ENCODE peak calls at places on chromosomes 1 and 21, in five cellular contexts. One of them, this sample, is unnamed.

GRCh38 chr1:28470146-28470545 is 35.7 kb upstream of the RCC1 start:
- DNase-seq in OCI-LY7: no peak
- DNase-seq in pancreas: no peak
- DNase-seq in CD8-positive, alpha-beta T cell: no peak
- DNase-seq in uterus: no peak
- DNase-seq in this sample: no peak

GRCh38 chr1:21933397-21934248 is 3.5 kb downstream of the HSPG2 start:
- DNase-seq in OCI-LY7: no peak
- DNase-seq in pancreas: no peak
- DNase-seq in CD8-positive, alpha-beta T cell: no peak
- DNase-seq in uterus: peak; percentile 87
- DNase-seq in this sample: no peak

GRCh38 chr1:231949277-231950122 is 322.9 kb downstream of the DISC1 start:
- DNase-seq in OCI-LY7: no peak
- DNase-seq in pancreas: no peak
- DNase-seq in CD8-positive, alpha-beta T cell: no peak
- DNase-seq in uterus: no peak
- DNase-seq in this sample: no peak

GRCh38 chr1:43531906-43532584 is 1.4 kb downstream of the PTPRF start:
- DNase-seq in OCI-LY7: no peak
- DNase-seq in pancreas: no peak
- DNase-seq in CD8-positive, alpha-beta T cell: no peak
- DNase-seq in uterus: no peak
- DNase-seq in this sample: no peak

GRCh38 chr1:230498704-230499103 is 72.6 kb upstream of the PGBD5 start:
- DNase-seq in OCI-LY7: no peak
- DNase-seq in pancreas: peak; percentile 47
- DNase-seq in CD8-positive, alpha-beta T cell: no peak
- DNase-seq in uterus: no peak
- DNase-seq in this sample: no peak

GRCh38 chr1:17798011-17798410 is 42.9 kb downstream of the ACTL8 start:
- DNase-seq in OCI-LY7: no peak
- DNase-seq in pancreas: no peak
- DNase-seq in CD8-positive, alpha-beta T cell: no peak
- DNase-seq in uterus: no peak
- DNase-seq in this sample: no peak

GRCh38 chr1:42952353-42953001 is 6.2 kb downstream of the SLC2A1 start:
- DNase-seq in OCI-LY7: peak; percentile 92
- DNase-seq in pancreas: no peak
- DNase-seq in CD8-positive, alpha-beta T cell: peak; percentile 48
- DNase-seq in uterus: no peak
- DNase-seq in this sample: no peak

GRCh38 chr1:29282924-29283803 is 46.8 kb downstream of the PTPRU start:
- DNase-seq in OCI-LY7: peak; percentile 79
- DNase-seq in pancreas: no peak
- DNase-seq in CD8-positive, alpha-beta T cell: no peak
- DNase-seq in uterus: no peak
- DNase-seq in this sample: no peak

GRCh38 chr1:248817065-248817464 is 8.7 kb downstream of the SH3BP5L start:
- DNase-seq in OCI-LY7: no peak
- DNase-seq in pancreas: no peak
- DNase-seq in CD8-positive, alpha-beta T cell: no peak
- DNase-seq in uterus: no peak
- DNase-seq in this sample: no peak

GRCh38 chr21:17491716-17492414 is 21.0 kb upstream of the CXADR start:
- DNase-seq in OCI-LY7: no peak
- DNase-seq in pancreas: no peak
- DNase-seq in CD8-positive, alpha-beta T cell: no peak
- DNase-seq in uterus: peak; percentile 67
- DNase-seq in this sample: peak; percentile 100

GRCh38 chr1:47696911-47697441 is 259.1 kb downstream of the FOXD2 start:
- DNase-seq in OCI-LY7: no peak
- DNase-seq in pancreas: no peak
- DNase-seq in CD8-positive, alpha-beta T cell: no peak
- DNase-seq in uterus: no peak
- DNase-seq in this sample: no peak

GRCh38 chr1:228083871-228084278 is 1.4 kb downstream of the ARF1 start:
- DNase-seq in OCI-LY7: no peak
- DNase-seq in pancreas: no peak
- DNase-seq in CD8-positive, alpha-beta T cell: no peak
- DNase-seq in uterus: no peak
- DNase-seq in this sample: no peak

GRCh38 chr1:160376525-160377131 is 9.8 kb downstream of the NHLH1 start:
- DNase-seq in OCI-LY7: peak; percentile 81
- DNase-seq in pancreas: no peak
- DNase-seq in CD8-positive, alpha-beta T cell: no peak
- DNase-seq in uterus: peak; percentile 28
- DNase-seq in this sample: peak; percentile 45

GRCh38 chr1:234926574-234927311 is 201.9 kb downstream of the TOMM20 start:
- DNase-seq in OCI-LY7: peak; percentile 64
- DNase-seq in pancreas: no peak
- DNase-seq in CD8-positive, alpha-beta T cell: no peak
- DNase-seq in uterus: no peak
- DNase-seq in this sample: no peak

GRCh38 chr1:186681136-186681535 is 913 bp upstream of the PTGS2 start:
- DNase-seq in OCI-LY7: no peak
- DNase-seq in pancreas: no peak
- DNase-seq in CD8-positive, alpha-beta T cell: no peak
- DNase-seq in uterus: no peak
- DNase-seq in this sample: no peak

GRCh38 chr1:163876546-163876945 is 554.8 kb downstream of the NUF2 start:
- DNase-seq in OCI-LY7: no peak
- DNase-seq in pancreas: no peak
- DNase-seq in CD8-positive, alpha-beta T cell: no peak
- DNase-seq in uterus: no peak
- DNase-seq in this sample: no peak

GRCh38 chr1:233121947-233122559 is 171.6 kb downstream of the NTPCR start:
- DNase-seq in OCI-LY7: no peak
- DNase-seq in pancreas: no peak
- DNase-seq in CD8-positive, alpha-beta T cell: no peak
- DNase-seq in uterus: no peak
- DNase-seq in this sample: no peak

GRCh38 chr1:62325696-62326095 is 6.5 kb upstream of the KANK4 start:
- DNase-seq in OCI-LY7: no peak
- DNase-seq in pancreas: no peak
- DNase-seq in CD8-positive, alpha-beta T cell: no peak
- DNase-seq in uterus: no peak
- DNase-seq in this sample: peak; percentile 76

GRCh38 chr21:34204481-34205439 is 131.4 kb downstream of the MRPS6 start:
- DNase-seq in OCI-LY7: no peak
- DNase-seq in pancreas: no peak
- DNase-seq in CD8-positive, alpha-beta T cell: no peak
- DNase-seq in uterus: no peak
- DNase-seq in this sample: peak; percentile 28

GRCh38 chr1:53575948-53576305 is 116.7 kb downstream of the DMRTB1 start:
- DNase-seq in OCI-LY7: no peak
- DNase-seq in pancreas: no peak
- DNase-seq in CD8-positive, alpha-beta T cell: no peak
- DNase-seq in uterus: no peak
- DNase-seq in this sample: no peak

GRCh38 chr1:110879758-110880606 is 7.0 kb downstream of the CD53 start:
- DNase-seq in OCI-LY7: peak; percentile 29
- DNase-seq in pancreas: no peak
- DNase-seq in CD8-positive, alpha-beta T cell: peak; percentile 68
- DNase-seq in uterus: no peak
- DNase-seq in this sample: no peak

GRCh38 chr1:90335566-90335965 is 340.7 kb downstream of the ZNF326 start:
- DNase-seq in OCI-LY7: no peak
- DNase-seq in pancreas: no peak
- DNase-seq in CD8-positive, alpha-beta T cell: no peak
- DNase-seq in uterus: no peak
- DNase-seq in this sample: peak; percentile 23

GRCh38 chr1:180571832-180572636 is 13.3 kb downstream of the OVAAL start:
- DNase-seq in OCI-LY7: no peak
- DNase-seq in pancreas: no peak
- DNase-seq in CD8-positive, alpha-beta T cell: no peak
- DNase-seq in uterus: no peak
- DNase-seq in this sample: no peak

GRCh38 chr1:39332291-39332690 is 127.8 kb downstream of the MACF1 start:
- DNase-seq in OCI-LY7: no peak
- DNase-seq in pancreas: no peak
- DNase-seq in CD8-positive, alpha-beta T cell: no peak
- DNase-seq in uterus: no peak
- DNase-seq in this sample: no peak

GRCh38 chr21:41483973-41484372 is 24.0 kb downstream of the TMPRSS2 start:
- DNase-seq in OCI-LY7: no peak
- DNase-seq in pancreas: no peak
- DNase-seq in CD8-positive, alpha-beta T cell: no peak
- DNase-seq in uterus: no peak
- DNase-seq in this sample: no peak

GRCh38 chr1:1630965-1631792 is 794 bp upstream of the MMP23B start:
- DNase-seq in OCI-LY7: no peak
- DNase-seq in pancreas: peak; percentile 80
- DNase-seq in CD8-positive, alpha-beta T cell: peak; percentile 55
- DNase-seq in uterus: no peak
- DNase-seq in this sample: no peak

GRCh38 chr1:63321788-63322247 is 549 bp upstream of the FOXD3 start:
- DNase-seq in OCI-LY7: no peak
- DNase-seq in pancreas: no peak
- DNase-seq in CD8-positive, alpha-beta T cell: no peak
- DNase-seq in uterus: no peak
- DNase-seq in this sample: no peak

GRCh38 chr1:218498061-218498938 is 153.2 kb downstream of the TGFB2 start:
- DNase-seq in OCI-LY7: no peak
- DNase-seq in pancreas: no peak
- DNase-seq in CD8-positive, alpha-beta T cell: no peak
- DNase-seq in uterus: no peak
- DNase-seq in this sample: no peak

GRCh38 chr1:91513160-91513559 is 12.5 kb downstream of the CDC7 start:
- DNase-seq in OCI-LY7: no peak
- DNase-seq in pancreas: no peak
- DNase-seq in CD8-positive, alpha-beta T cell: no peak
- DNase-seq in uterus: no peak
- DNase-seq in this sample: no peak

DNA sequence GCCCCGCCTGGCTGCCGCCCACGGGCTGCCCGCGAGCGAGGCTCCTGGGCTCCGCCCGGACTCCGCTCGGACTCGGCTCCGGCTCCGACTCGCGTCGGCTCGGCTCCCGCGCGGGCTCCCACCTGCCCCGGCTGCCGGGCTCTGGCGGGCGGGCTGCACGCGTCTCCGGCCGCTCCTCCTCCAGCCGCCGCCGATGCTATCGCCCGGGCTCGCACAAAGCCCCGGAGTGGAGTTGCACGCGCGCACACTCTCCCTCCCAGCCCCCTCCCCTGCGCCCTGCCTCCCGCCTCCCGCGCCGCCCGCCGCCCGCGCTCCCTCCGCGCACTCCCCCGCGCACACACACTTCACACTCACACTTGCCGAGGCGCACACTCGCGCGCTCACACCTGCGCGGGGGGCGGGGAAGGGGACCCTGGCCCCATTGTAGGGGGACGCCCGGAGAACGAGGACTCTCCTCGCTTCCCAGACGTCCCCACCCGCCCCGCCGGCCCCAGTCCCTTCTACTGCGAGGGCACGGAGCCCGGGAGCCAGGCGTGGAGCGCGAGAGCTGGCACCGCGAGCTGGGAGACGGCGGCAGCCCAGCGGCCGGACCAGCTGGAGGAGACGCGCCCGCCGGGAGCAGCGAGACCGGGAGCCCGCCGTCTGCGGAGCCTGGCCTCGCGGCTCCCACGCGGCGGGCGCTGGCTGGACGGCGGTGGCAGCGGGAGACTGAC is at the start of gene GRIK3:
- DNase-seq in OCI-LY7: peak; percentile 66
- DNase-seq in pancreas: no peak
- DNase-seq in CD8-positive, alpha-beta T cell: no peak
- DNase-seq in uterus: no peak
- DNase-seq in this sample: no peak
- H3K4me3 ChIP-seq in OCI-LY7: peak within 1 kb of the TSS; percentile 73
- H3K4me3 ChIP-seq in pancreas: no peak within 1 kb of the TSS
- H3K4me3 ChIP-seq in CD8-positive, alpha-beta T cell: no peak within 1 kb of the TSS
- H3K4me3 ChIP-seq in uterus: no peak within 1 kb of the TSS
- H3K4me3 ChIP-seq in this sample: no peak within 1 kb of the TSS

GRCh38 chr1:168110896-168111545 is 25.7 kb downstream of the GPR161 start:
- DNase-seq in OCI-LY7: no peak
- DNase-seq in pancreas: no peak
- DNase-seq in CD8-positive, alpha-beta T cell: no peak
- DNase-seq in uterus: no peak
- DNase-seq in this sample: no peak
- TF ChIP-seq CTCF in OCI-LY7: no peak
- TF ChIP-seq CTCF in pancreas: no peak
- TF ChIP-seq CTCF in CD8-positive, alpha-beta T cell: no peak
- TF ChIP-seq CTCF in uterus: no peak
- TF ChIP-seq CTCF in this sample: no peak

GRCh38 chr1:85495556-85495955 is 30.6 kb upstream of the DDAH1 start:
- DNase-seq in OCI-LY7: no peak
- DNase-seq in pancreas: no peak
- DNase-seq in CD8-positive, alpha-beta T cell: no peak
- DNase-seq in uterus: no peak
- DNase-seq in this sample: no peak
- H3K4me3 ChIP-seq in OCI-LY7: no peak overlapping the region
- H3K4me3 ChIP-seq in pancreas: no peak overlapping the region
- H3K4me3 ChIP-seq in CD8-positive, alpha-beta T cell: no peak overlapping the region
- H3K4me3 ChIP-seq in uterus: no peak overlapping the region
- H3K4me3 ChIP-seq in this sample: no peak overlapping the region

DNA sequence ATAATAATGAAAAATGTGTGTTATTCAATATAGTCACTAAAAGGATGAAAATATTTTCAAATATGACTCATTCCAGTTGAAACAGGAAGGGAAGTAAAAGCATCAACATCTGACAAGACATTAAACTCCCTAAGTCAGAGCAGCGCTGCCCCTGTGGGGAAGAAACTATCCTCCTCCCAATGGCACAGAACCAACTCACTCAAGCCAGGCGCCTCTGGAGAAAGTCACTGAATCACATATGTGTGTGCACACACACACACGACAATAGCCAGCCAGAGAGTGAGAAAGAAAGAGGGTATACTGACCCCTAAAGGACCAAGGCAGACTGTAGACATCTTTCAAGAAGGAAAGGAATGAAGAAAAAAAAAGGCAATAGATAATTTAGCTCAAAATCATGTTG is 126.9 kb downstream of the SETD4 start:
- DNase-seq in OCI-LY7: peak; percentile 4
- DNase-seq in pancreas: no peak
- DNase-seq in CD8-positive, alpha-beta T cell: no peak
- DNase-seq in uterus: peak; percentile 80
- DNase-seq in this sample: peak; percentile 32
- TF ChIP-seq CTCF in OCI-LY7: peak; percentile 53
- TF ChIP-seq CTCF in pancreas: no peak
- TF ChIP-seq CTCF in CD8-positive, alpha-beta T cell: no peak
- TF ChIP-seq CTCF in uterus: peak; percentile 23
- TF ChIP-seq CTCF in this sample: peak; percentile 49

GRCh38 chr21:25790122-25790951 is 55.6 kb downstream of the GABPA start:
- DNase-seq in OCI-LY7: peak; percentile 28
- DNase-seq in pancreas: no peak
- DNase-seq in CD8-positive, alpha-beta T cell: no peak
- DNase-seq in uterus: no peak
- DNase-seq in this sample: peak; percentile 16
- H3K4me3 ChIP-seq in OCI-LY7: no peak overlapping the region
- H3K4me3 ChIP-seq in pancreas: no peak overlapping the region
- H3K4me3 ChIP-seq in CD8-positive, alpha-beta T cell: peak overlapping the region; percentile 29
- H3K4me3 ChIP-seq in uterus: peak overlapping the region; percentile 11
- H3K4me3 ChIP-seq in this sample: no peak overlapping the region